ENCODE peak calls at places on chromosomes 6 and 20, in eight cellular contexts. B, X, O, F, W, S, U and H are unnamed samples.
A peak's percentile ranks its signal among the peaks of the same experiment; 100 is the strongest.

GRCh38 chr20:7452890-7453289 is 487.4 kb downstream of the HAO1 start:
- DNase-seq in B (no peak), X (no peak), O (no peak), F (no peak), W (no peak), S (no peak), U (no peak), H (no peak)

GRCh38 chr20:25579081-25579770 is 6.1 kb downstream of the NINL start:
- DNase-seq in B (no peak), X (peak; percentile 54), O (no peak), F (no peak), W (no peak), S (no peak), U (no peak), H (no peak)

GRCh38 chr6:23637296-23637695 is 488.7 kb upstream of the NRSN1 start:
- DNase-seq in B (no peak), X (peak; percentile 10), O (no peak), F (no peak), W (no peak), S (no peak), U (no peak), H (no peak)

GRCh38 chr6:21556506-21556905 is 37.0 kb upstream of the SOX4 start:
- DNase-seq in B (no peak), X (no peak), O (no peak), F (no peak), W (no peak), S (no peak), U (no peak), H (no peak)

GRCh38 chr6:160461641-160462040 is 113.5 kb downstream of the SLC22A3 start:
- DNase-seq in B (no peak), X (peak; percentile 42), O (no peak), F (no peak), W (no peak), S (no peak), U (no peak), H (no peak)

GRCh38 chr20:764255-764654 is 4.0 kb downstream of the SLC52A3 start:
- DNase-seq in B (no peak), X (no peak), O (no peak), F (no peak), W (no peak), S (no peak), U (no peak), H (no peak)

GRCh38 chr20:49901588-49901987 is 13.7 kb downstream of the SPATA2 start:
- DNase-seq in B (peak; percentile 39), X (no peak), O (no peak), F (peak; percentile 85), W (no peak), S (no peak), U (no peak), H (no peak)

GRCh38 chr6:89298680-89299450 is 16.2 kb downstream of the GABRR2 start:
- DNase-seq in B (no peak), X (peak; percentile 89), O (no peak), F (no peak), W (no peak), S (no peak), U (no peak), H (no peak)

GRCh38 chr20:25281541-25281991 is 33.7 kb downstream of the PYGB start:
- DNase-seq in B (peak; percentile 50), X (no peak), O (no peak), F (peak; percentile 58), W (no peak), S (peak; percentile 3), U (peak; percentile 10), H (no peak)

GRCh38 chr20:371755-372542 is 8.6 kb upstream of the TRIB3 start:
- DNase-seq in B (peak; percentile 71), X (peak; percentile 94), O (no peak), F (no peak), W (peak; percentile 56), S (no peak), U (peak; percentile 32), H (no peak)

GRCh38 chr6:54516331-54516730 is 208.1 kb downstream of the TINAG start:
- DNase-seq in B (no peak), X (no peak), O (no peak), F (no peak), W (no peak), S (no peak), U (no peak), H (no peak)

GRCh38 chr6:70956451-70957283 is at the start of gene B3GAT2:
- DNase-seq in B (no peak), X (peak; percentile 35), O (peak; percentile 26), F (peak; percentile 14), W (no peak), S (no peak), U (no peak), H (no peak)

GRCh38 chr6:170374571-170375444 is 68.2 kb downstream of the FAM120B start:
- DNase-seq in B (no peak), X (peak; percentile 85), O (no peak), F (no peak), W (no peak), S (no peak), U (no peak), H (no peak)

GRCh38 chr6:143299253-143300166 is 151.0 kb downstream of the ADAT2 start:
- DNase-seq in B (no peak), X (no peak), O (no peak), F (no peak), W (no peak), S (no peak), U (no peak), H (no peak)

GRCh38 chr6:24131751-24132150 is 5.7 kb downstream of the NRSN1 start:
- DNase-seq in B (no peak), X (no peak), O (no peak), F (no peak), W (no peak), S (no peak), U (no peak), H (no peak)

GRCh38 chr6:104548297-104548696 is 311.4 kb downstream of the HACE1 start:
- DNase-seq in B (no peak), X (no peak), O (no peak), F (peak; percentile 81), W (no peak), S (no peak), U (no peak), H (no peak)

GRCh38 chr6:5827061-5828037 is 179.4 kb downstream of the NRN1 start:
- DNase-seq in B (no peak), X (no peak), O (no peak), F (no peak), W (no peak), S (no peak), U (no peak), H (no peak)

GRCh38 chr6:118674772-118675171 is 23.4 kb upstream of the CEP85L start:
- DNase-seq in B (no peak), X (no peak), O (no peak), F (no peak), W (no peak), S (no peak), U (no peak), H (no peak)

GRCh38 chr6:15320683-15321082 is 74.8 kb downstream of the JARID2 start:
- DNase-seq in B (no peak), X (no peak), O (no peak), F (no peak), W (no peak), S (no peak), U (no peak), H (no peak)

GRCh38 chr6:129331450-129332138 is 378.4 kb downstream of the ARHGAP18 start:
- DNase-seq in B (no peak), X (peak; percentile 74), O (no peak), F (no peak), W (peak; percentile 49), S (no peak), U (no peak), H (no peak)

GRCh38 chr6:45328523-45328922 is 393 bp downstream of the RUNX2 start:
- DNase-seq in B (no peak), X (no peak), O (no peak), F (no peak), W (no peak), S (no peak), U (no peak), H (no peak)

GRCh38 chr6:47168176-47168575 is 126.0 kb upstream of the ADGRF1 start:
- DNase-seq in B (no peak), X (peak; percentile 99), O (no peak), F (no peak), W (peak; percentile 90), S (no peak), U (peak; percentile 53), H (peak; percentile 76)

GRCh38 chr6:37218501-37218900 is 39.1 kb upstream of the TBC1D22B start:
- DNase-seq in B (no peak), X (no peak), O (no peak), F (no peak), W (no peak), S (no peak), U (no peak), H (no peak)

GRCh38 chr6:47485491-47486135 is 8.0 kb downstream of the CD2AP start:
- DNase-seq in B (no peak), X (no peak), O (no peak), F (no peak), W (no peak), S (no peak), U (no peak), H (no peak)

GRCh38 chr20:19649041-19649440 is 109.0 kb upstream of the RIN2 start:
- DNase-seq in B (no peak), X (no peak), O (no peak), F (no peak), W (no peak), S (no peak), U (no peak), H (no peak)

GRCh38 chr6:141105481-141105880 is 1027.2 kb upstream of the GJE1 start:
- DNase-seq in B (no peak), X (peak; percentile 80), O (no peak), F (peak; percentile 28), W (peak; percentile 82), S (no peak), U (no peak), H (no peak)

GRCh38 chr20:61445138-61445537 is 193.1 kb downstream of the CDH4 start:
- DNase-seq in B (no peak), X (no peak), O (no peak), F (no peak), W (no peak), S (no peak), U (no peak), H (no peak)

GRCh38 chr20:37349517-37350491 is 3.9 kb downstream of the SRC start:
- DNase-seq in B (no peak), X (peak; percentile 61), O (no peak), F (no peak), W (no peak), S (no peak), U (no peak), H (no peak)

GRCh38 chr20:37564388-37565133 is 36.9 kb upstream of the BLCAP start:
- DNase-seq in B (peak; percentile 69), X (peak; percentile 7), O (no peak), F (peak; percentile 24), W (no peak), S (no peak), U (peak; percentile 44), H (no peak)

GRCh38 chr6:108587258-108588059 is 26.7 kb downstream of the FOXO3 start:
- DNase-seq in B (no peak), X (peak; percentile 91), O (no peak), F (no peak), W (peak; percentile 73), S (no peak), U (no peak), H (no peak)

GRCh38 chr6:43938178-43939101 is 168.4 kb downstream of the VEGFA start:
- DNase-seq in B (peak; percentile 43), X (no peak), O (no peak), F (no peak), W (no peak), S (no peak), U (peak; percentile 15), H (no peak)

GRCh38 chr20:48788486-48789072 is 39.2 kb downstream of the PREX1 start:
- DNase-seq in B (no peak), X (no peak), O (no peak), F (no peak), W (no peak), S (no peak), U (no peak), H (no peak)

GRCh38 chr6:52135217-52135616 is 47.8 kb upstream of the PKHD1 start:
- DNase-seq in B (no peak), X (no peak), O (no peak), F (no peak), W (no peak), S (no peak), U (no peak), H (no peak)

GRCh38 chr6:68990313-68990712 is 355.2 kb downstream of the ADGRB3 start:
- DNase-seq in B (no peak), X (no peak), O (no peak), F (peak; percentile 22), W (no peak), S (no peak), U (no peak), H (no peak)